ENCODE peak calls at places on chromosomes 13 and 19, in eight cellular contexts. C is choroid plexus epithelial cell, N is lower leg skin, Q is prostate gland, O is endodermal cell, L is AG04450, S is cardiac fibroblast, P is adrenal gland. E is an unnamed sample.
A peak's percentile ranks its signal among the peaks of the same experiment; 100 is the strongest.

GRCh38 chr19:49132974-49133609 is 13.7 kb downstream of the PPFIA3 start:
- DNase-seq in O (peak; percentile 90), C (no peak), N (no peak), P (no peak), S (no peak), L (no peak), Q (no peak), E (peak; percentile 57)

GRCh38 chr13:95033890-95034289 is 267.4 kb downstream of the ABCC4 start:
- DNase-seq in P (no peak), O (no peak), S (no peak), Q (no peak), L (no peak), N (no peak), C (no peak), E (no peak)

GRCh38 chr19:50333737-50334617 is 4.8 kb upstream of the KCNC3 start:
- DNase-seq in S (no peak), N (no peak), O (peak; percentile 48), L (peak; percentile 7), C (no peak), Q (peak; percentile 68), P (peak; percentile 86), E (peak; percentile 85)

GRCh38 chr19:48635263-48635965 is 1.8 kb downstream of the DBP start:
- DNase-seq in S (peak; percentile 56), N (no peak), L (no peak), Q (peak; percentile 73), P (peak; percentile 88), O (peak; percentile 90), C (no peak), E (peak; percentile 78)

GRCh38 chr13:53064721-53065120 is 36.1 kb downstream of the OLFM4 start:
- DNase-seq in N (no peak), Q (no peak), O (no peak), P (peak; percentile 67), L (no peak), S (no peak), C (no peak), E (no peak)

GRCh38 chr19:29806098-29806866 is 5.5 kb upstream of the CCNE1 start:
- DNase-seq in S (peak; percentile 80), L (no peak), N (no peak), O (peak; percentile 81), Q (no peak), P (peak; percentile 91), C (peak; percentile 76), E (no peak)

GRCh38 chr13:111187879-111188643 is 73.0 kb downstream of the ARHGEF7 start:
- DNase-seq in C (peak; percentile 68), P (peak; percentile 51), S (peak; percentile 43), Q (no peak), N (no peak), O (no peak), L (peak; percentile 20), E (peak; percentile 37)

GRCh38 chr19:1357695-1358094 is 26.0 kb upstream of the NDUFS7 start:
- DNase-seq in N (no peak), O (peak; percentile 83), Q (no peak), L (no peak), C (no peak), S (no peak), P (no peak), E (no peak)

GRCh38 chr19:1445185-1445931 is 4.6 kb upstream of the APC2 start:
- DNase-seq in S (peak; percentile 55), L (no peak), P (peak; percentile 73), O (peak; percentile 92), C (peak; percentile 53), Q (peak; percentile 37), N (no peak), E (peak; percentile 72)

GRCh38 chr13:62627226-62627625 is 1211.6 kb upstream of the PCDH20 start:
- DNase-seq in L (no peak), O (no peak), Q (no peak), C (no peak), N (no peak), P (no peak), S (no peak), E (no peak)

GRCh38 chr19:7224205-7224833 is 69.9 kb downstream of the INSR start:
- DNase-seq in N (peak; percentile 78), S (peak; percentile 88), P (peak; percentile 80), Q (peak; percentile 56), O (no peak), C (peak; percentile 39), L (no peak), E (no peak)

GRCh38 chr19:41849067-41849466 is 4.2 kb downstream of the DMRTC2 start:
- DNase-seq in L (no peak), P (no peak), C (no peak), S (no peak), O (no peak), N (no peak), Q (no peak), E (no peak)

GRCh38 chr19:10516064-10516385 is 1.2 kb downstream of the S1PR5 start:
- DNase-seq in S (no peak), N (no peak), Q (no peak), P (no peak), L (no peak), C (no peak), O (no peak), E (no peak)

GRCh38 chr19:10516671-10517286 is 468 bp downstream of the S1PR5 start:
- DNase-seq in L (no peak), S (no peak), O (no peak), Q (no peak), N (no peak), P (no peak), C (no peak), E (no peak)

GRCh38 chr19:10513223-10513622 is 4.0 kb downstream of the S1PR5 start:
- DNase-seq in Q (no peak), O (no peak), L (no peak), C (no peak), N (no peak), S (no peak), P (no peak), E (no peak)

GRCh38 chr19:10517361-10517759 is at the start of gene S1PR5:
- DNase-seq in O (peak; percentile 85), N (no peak), C (no peak), L (no peak), Q (no peak), P (no peak), S (no peak), E (no peak)

DNA sequence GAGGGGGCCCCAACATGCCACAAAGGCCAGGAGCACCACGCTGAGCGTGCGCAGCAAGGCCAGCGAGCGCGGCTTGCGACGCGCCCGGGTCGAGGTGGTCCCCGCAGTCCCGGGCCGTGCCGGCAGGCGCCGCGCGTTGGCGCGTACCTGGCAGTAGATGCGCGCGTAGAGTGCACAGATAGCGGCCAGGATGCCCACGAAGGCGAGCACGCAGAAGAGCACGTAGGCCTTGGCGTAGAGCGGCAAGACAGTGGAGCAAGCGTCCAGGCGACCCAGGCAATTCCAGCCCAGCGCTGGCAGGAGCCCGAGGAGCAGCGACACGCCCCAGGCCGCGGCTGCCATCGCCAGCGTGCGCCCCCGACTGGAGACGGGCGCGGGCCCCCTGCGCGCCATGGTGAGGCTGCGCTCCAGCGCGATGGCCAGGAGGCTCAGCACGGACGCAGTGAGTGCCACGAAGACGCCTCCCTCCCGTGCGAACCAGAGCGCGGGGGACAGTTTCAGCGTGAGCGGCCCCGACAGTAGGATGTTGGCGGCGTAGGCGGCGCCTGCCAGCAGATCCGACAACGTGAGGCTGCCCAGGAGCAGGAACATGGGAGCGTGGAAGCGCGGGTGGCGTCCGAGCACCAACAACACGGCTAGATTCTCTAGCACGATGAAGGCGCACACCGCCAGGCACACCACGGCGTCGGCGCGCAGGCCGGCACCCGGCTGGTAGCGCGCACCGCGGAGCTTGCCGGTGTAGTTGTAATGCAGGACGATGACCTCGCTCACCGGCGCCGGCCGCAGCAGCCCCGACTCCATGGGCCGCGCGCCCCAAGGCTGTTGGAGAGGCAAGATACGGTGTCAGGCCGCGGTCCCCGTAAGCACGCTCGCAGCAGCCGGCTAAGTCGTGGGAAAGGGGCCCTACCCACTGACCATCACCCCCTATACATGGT is 2.8 kb downstream of the S1PR5 start:
- DNase-seq in Q (no peak), P (no peak), N (no peak), S (no peak), C (no peak), L (no peak), O (peak; percentile 89), E (no peak)
- H3K4me3 ChIP-seq in Q (no peak overlapping the region), P (no peak overlapping the region), N (no peak overlapping the region), S (no peak overlapping the region), C (no peak overlapping the region), L (no peak overlapping the region), O (peak overlapping the region; percentile 45), E (no peak overlapping the region)

DNA sequence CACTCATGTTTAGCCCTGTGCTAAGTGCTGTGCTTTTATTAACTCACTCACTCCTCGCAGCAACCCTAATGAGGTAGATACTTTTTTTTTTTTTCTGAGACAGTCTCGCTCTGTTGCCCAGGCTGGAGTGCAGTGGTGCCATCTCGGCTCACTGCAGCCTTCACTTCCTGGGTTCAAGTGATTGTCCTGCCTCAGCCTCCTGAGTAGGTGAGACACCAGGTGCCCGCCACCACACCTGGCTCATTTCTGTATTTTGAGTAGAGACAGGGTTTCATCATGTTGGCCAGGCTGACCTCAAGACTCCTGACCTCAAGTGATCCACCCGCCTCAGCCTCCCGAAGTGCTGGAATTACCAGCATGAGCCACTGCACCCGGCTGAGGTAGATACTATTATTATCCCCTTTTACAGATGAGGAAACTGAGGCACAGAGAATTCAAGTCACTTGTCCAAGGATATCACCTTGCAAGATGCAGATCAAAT is 2.5 kb downstream of the ITPKC start:
- DNase-seq in P (no peak), Q (no peak), N (no peak), L (no peak), S (no peak), O (no peak), C (no peak), E (peak; percentile 31)
- H3K4me3 ChIP-seq in P (no peak overlapping the region), Q (peak overlapping the region; percentile 79), N (peak overlapping the region; percentile 79), L (peak overlapping the region; percentile 89), S (peak overlapping the region; percentile 92), O (peak overlapping the region; percentile 94), C (peak overlapping the region; percentile 81), E (peak overlapping the region; percentile 93)

GRCh38 chr13:79481685-79482052 is 714 bp downstream of the NDFIP2 start:
- DNase-seq in N (no peak), P (no peak), L (no peak), C (no peak), S (no peak), O (no peak), Q (peak; percentile 17), E (peak; percentile 50)

GRCh38 chr13:79482271-79482970 is 1.5 kb downstream of the NDFIP2 start:
- DNase-seq in N (no peak), O (no peak), C (peak; percentile 53), S (peak; percentile 39), Q (no peak), L (no peak), P (no peak), E (peak; percentile 41)

GRCh38 chr13:79485014-79485441 is 4.1 kb downstream of the NDFIP2 start:
- DNase-seq in O (no peak), N (peak; percentile 43), C (peak; percentile 93), P (no peak), Q (peak; percentile 59), L (peak; percentile 57), S (peak; percentile 87), E (peak; percentile 94)

GRCh38 chr13:79485451-79485850 is 4.5 kb downstream of the NDFIP2 start:
- DNase-seq in O (no peak), C (no peak), N (no peak), L (no peak), P (no peak), S (no peak), Q (no peak), E (no peak)

GRCh38 chr13:79483302-79483701 is 2.3 kb downstream of the NDFIP2 start:
- DNase-seq in N (no peak), O (no peak), L (no peak), C (peak; percentile 58), P (no peak), S (peak; percentile 51), Q (no peak), E (no peak)
- H3K4me3 ChIP-seq in N (no peak overlapping the region), O (peak overlapping the region; percentile 91), L (no peak overlapping the region), C (no peak overlapping the region), P (no peak overlapping the region), S (no peak overlapping the region), Q (no peak overlapping the region), E (no peak overlapping the region)

GRCh38 chr19:46603752-46604241 is 2.7 kb downstream of the CALM3 start:
- DNase-seq in C (no peak), S (no peak), O (peak; percentile 43), N (no peak), P (peak; percentile 70), L (no peak), Q (no peak), E (peak; percentile 46)
- H3K4me3 ChIP-seq in C (peak overlapping the region; percentile 96), S (peak overlapping the region; percentile 98), O (peak overlapping the region; percentile 99), N (no peak overlapping the region), P (no peak overlapping the region), L (peak overlapping the region; percentile 94), Q (no peak overlapping the region), E (peak overlapping the region; percentile 96)